ENCODE peak calls at places on chromosome 9, in ten cellular contexts. One of them, this sample, is unnamed.

GRCh38 chr9:86141843-86142242 is 42.5 kb upstream of the GOLM1 start:
- DNase-seq in GM23248: no peak
- DNase-seq in esophagus squamous epithelium: no peak
- DNase-seq in GM12878: no peak
- DNase-seq in heart left ventricle: no peak
- DNase-seq in endodermal cell: no peak
- DNase-seq in CD8-positive, alpha-beta T cell: no peak
- DNase-seq in CD4-positive, alpha-beta memory T cell: no peak
- DNase-seq in body of pancreas: no peak
- DNase-seq in SK-N-SH: no peak
- DNase-seq in this sample: no peak

GRCh38 chr9:100448266-100448665 is 21.3 kb downstream of the MSANTD3 start:
- DNase-seq in GM12878: no peak
- DNase-seq in heart left ventricle: no peak
- DNase-seq in CD8-positive, alpha-beta T cell: no peak
- DNase-seq in endodermal cell: no peak
- DNase-seq in CD4-positive, alpha-beta memory T cell: no peak
- DNase-seq in SK-N-SH: no peak
- DNase-seq in body of pancreas: no peak
- DNase-seq in esophagus squamous epithelium: no peak
- DNase-seq in GM23248: no peak
- DNase-seq in this sample: no peak

GRCh38 chr9:16363916-16364315 is 506.6 kb downstream of the BNC2 start:
- DNase-seq in endodermal cell: no peak
- DNase-seq in esophagus squamous epithelium: no peak
- DNase-seq in CD8-positive, alpha-beta T cell: no peak
- DNase-seq in heart left ventricle: no peak
- DNase-seq in GM12878: no peak
- DNase-seq in SK-N-SH: no peak
- DNase-seq in body of pancreas: no peak
- DNase-seq in GM23248: no peak
- DNase-seq in CD4-positive, alpha-beta memory T cell: no peak
- DNase-seq in this sample: no peak

GRCh38 chr9:107260437-107261081 is 22.5 kb upstream of the RAD23B start:
- DNase-seq in endodermal cell: no peak
- DNase-seq in esophagus squamous epithelium: no peak
- DNase-seq in CD8-positive, alpha-beta T cell: no peak
- DNase-seq in GM12878: peak; percentile 88
- DNase-seq in heart left ventricle: no peak
- DNase-seq in SK-N-SH: no peak
- DNase-seq in CD4-positive, alpha-beta memory T cell: no peak
- DNase-seq in body of pancreas: no peak
- DNase-seq in GM23248: no peak
- DNase-seq in this sample: no peak

GRCh38 chr9:121360975-121361374 is 9.1 kb downstream of the STOM start:
- DNase-seq in GM23248: peak; percentile 94
- DNase-seq in endodermal cell: no peak
- DNase-seq in SK-N-SH: no peak
- DNase-seq in esophagus squamous epithelium: no peak
- DNase-seq in CD4-positive, alpha-beta memory T cell: no peak
- DNase-seq in GM12878: no peak
- DNase-seq in CD8-positive, alpha-beta T cell: no peak
- DNase-seq in heart left ventricle: no peak
- DNase-seq in body of pancreas: no peak
- DNase-seq in this sample: no peak

GRCh38 chr9:120942186-120943001 is 15.8 kb upstream of the TRAF1 start:
- DNase-seq in endodermal cell: peak; percentile 69
- DNase-seq in GM12878: no peak
- DNase-seq in SK-N-SH: no peak
- DNase-seq in heart left ventricle: no peak
- DNase-seq in GM23248: peak; percentile 4
- DNase-seq in CD8-positive, alpha-beta T cell: no peak
- DNase-seq in esophagus squamous epithelium: no peak
- DNase-seq in body of pancreas: no peak
- DNase-seq in CD4-positive, alpha-beta memory T cell: no peak
- DNase-seq in this sample: no peak

GRCh38 chr9:14159440-14160222 is 154.3 kb downstream of the NFIB start:
- DNase-seq in endodermal cell: no peak
- DNase-seq in CD8-positive, alpha-beta T cell: no peak
- DNase-seq in SK-N-SH: no peak
- DNase-seq in GM12878: no peak
- DNase-seq in body of pancreas: no peak
- DNase-seq in heart left ventricle: no peak
- DNase-seq in GM23248: no peak
- DNase-seq in esophagus squamous epithelium: no peak
- DNase-seq in CD4-positive, alpha-beta memory T cell: no peak
- DNase-seq in this sample: no peak

GRCh38 chr9:82410306-82410705 is 421.7 kb downstream of the SPATA31D1 start:
- DNase-seq in body of pancreas: no peak
- DNase-seq in heart left ventricle: no peak
- DNase-seq in CD4-positive, alpha-beta memory T cell: no peak
- DNase-seq in SK-N-SH: no peak
- DNase-seq in GM23248: peak; percentile 49
- DNase-seq in CD8-positive, alpha-beta T cell: no peak
- DNase-seq in GM12878: peak; percentile 19
- DNase-seq in endodermal cell: no peak
- DNase-seq in esophagus squamous epithelium: no peak
- DNase-seq in this sample: no peak

GRCh38 chr9:20356392-20357206 is 265.7 kb downstream of the MLLT3 start:
- DNase-seq in CD4-positive, alpha-beta memory T cell: peak; percentile 42
- DNase-seq in body of pancreas: peak; percentile 71
- DNase-seq in endodermal cell: peak; percentile 88
- DNase-seq in CD8-positive, alpha-beta T cell: peak; percentile 18
- DNase-seq in SK-N-SH: peak; percentile 68
- DNase-seq in esophagus squamous epithelium: no peak
- DNase-seq in GM23248: peak; percentile 89
- DNase-seq in heart left ventricle: peak; percentile 62
- DNase-seq in GM12878: peak; percentile 36
- DNase-seq in this sample: peak; percentile 40

GRCh38 chr9:25677301-25678146 is 720 bp downstream of the TUSC1 start:
- DNase-seq in CD4-positive, alpha-beta memory T cell: no peak
- DNase-seq in body of pancreas: peak; percentile 90
- DNase-seq in SK-N-SH: peak; percentile 87
- DNase-seq in heart left ventricle: peak; percentile 87
- DNase-seq in GM23248: peak; percentile 87
- DNase-seq in CD8-positive, alpha-beta T cell: no peak
- DNase-seq in GM12878: no peak
- DNase-seq in esophagus squamous epithelium: no peak
- DNase-seq in endodermal cell: peak; percentile 84
- DNase-seq in this sample: no peak

DNA sequence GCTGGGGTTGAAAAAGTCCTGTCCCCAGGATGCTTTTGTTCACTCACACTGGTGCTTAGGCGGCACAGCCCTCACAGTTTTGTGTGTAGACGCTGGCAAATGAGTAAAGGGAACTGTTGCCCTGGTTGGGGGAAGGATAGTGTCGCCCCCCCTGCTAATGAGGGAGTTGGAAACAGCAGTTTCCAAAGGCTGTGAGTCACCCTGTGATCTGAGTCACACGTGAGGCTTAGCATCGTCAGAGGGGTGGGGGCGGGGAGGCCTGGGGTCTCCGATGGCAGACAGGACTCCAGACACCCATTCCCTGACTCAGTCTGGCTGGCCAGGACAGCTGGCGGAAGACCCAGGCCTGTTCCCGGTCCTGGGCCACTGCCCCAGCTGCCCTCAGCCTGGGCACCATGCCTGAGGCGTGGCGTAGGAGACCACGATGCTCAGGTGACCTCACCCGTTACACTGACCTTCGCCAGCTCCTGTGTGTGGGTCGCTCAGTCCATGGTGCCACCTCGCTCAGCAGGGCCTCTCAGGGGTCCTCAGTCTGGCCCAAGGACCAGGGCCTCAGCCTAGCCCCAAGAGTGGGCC is 2.9 kb downstream of the DNAJB5 start:
- DNase-seq in esophagus squamous epithelium: no peak
- DNase-seq in heart left ventricle: peak; percentile 73
- DNase-seq in SK-N-SH: no peak
- DNase-seq in endodermal cell: peak; percentile 72
- DNase-seq in GM23248: peak; percentile 94
- DNase-seq in GM12878: no peak
- DNase-seq in CD8-positive, alpha-beta T cell: no peak
- DNase-seq in body of pancreas: peak; percentile 48
- DNase-seq in CD4-positive, alpha-beta memory T cell: no peak
- DNase-seq in this sample: peak; percentile 11
- H3K27ac ChIP-seq in esophagus squamous epithelium: peak overlapping the region; percentile 89
- H3K27ac ChIP-seq in heart left ventricle: peak overlapping the region; percentile 97
- H3K27ac ChIP-seq in SK-N-SH: peak overlapping the region; percentile 88
- H3K27ac ChIP-seq in endodermal cell: no peak overlapping the region
- H3K27ac ChIP-seq in GM23248: peak overlapping the region; percentile 96
- H3K27ac ChIP-seq in GM12878: peak overlapping the region; percentile 53
- H3K27ac ChIP-seq in CD8-positive, alpha-beta T cell: no peak overlapping the region
- H3K27ac ChIP-seq in body of pancreas: peak overlapping the region; percentile 8
- H3K27ac ChIP-seq in CD4-positive, alpha-beta memory T cell: no peak overlapping the region
- H3K27ac ChIP-seq in this sample: no peak overlapping the region

DNA sequence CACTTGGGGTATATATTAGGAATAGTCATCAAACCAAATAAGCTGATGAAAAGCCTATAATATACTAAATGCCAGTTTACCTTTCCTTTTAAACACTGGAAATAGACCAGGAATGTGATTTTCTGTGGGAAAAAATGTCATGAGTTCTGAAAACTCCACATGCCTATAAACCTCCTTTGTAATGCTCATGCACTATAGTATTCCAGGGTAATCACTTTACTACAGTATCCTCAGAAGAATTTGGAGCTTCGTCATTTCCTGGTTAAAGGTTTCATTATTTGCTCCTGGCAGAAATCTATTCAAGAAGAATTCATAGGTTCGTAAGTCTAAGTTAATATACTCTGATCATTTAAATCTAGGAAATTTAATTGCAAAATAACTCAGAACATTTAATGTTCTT is 1076.7 kb upstream of the DMAC1 start:
- DNase-seq in CD8-positive, alpha-beta T cell: no peak
- DNase-seq in endodermal cell: no peak
- DNase-seq in heart left ventricle: no peak
- DNase-seq in body of pancreas: no peak
- DNase-seq in GM12878: no peak
- DNase-seq in CD4-positive, alpha-beta memory T cell: no peak
- DNase-seq in GM23248: no peak
- DNase-seq in esophagus squamous epithelium: no peak
- DNase-seq in SK-N-SH: no peak
- DNase-seq in this sample: no peak
- H3K27ac ChIP-seq in CD8-positive, alpha-beta T cell: no peak overlapping the region
- H3K27ac ChIP-seq in endodermal cell: no peak overlapping the region
- H3K27ac ChIP-seq in heart left ventricle: no peak overlapping the region
- H3K27ac ChIP-seq in body of pancreas: no peak overlapping the region
- H3K27ac ChIP-seq in GM12878: no peak overlapping the region
- H3K27ac ChIP-seq in CD4-positive, alpha-beta memory T cell: no peak overlapping the region
- H3K27ac ChIP-seq in GM23248: no peak overlapping the region
- H3K27ac ChIP-seq in esophagus squamous epithelium: no peak overlapping the region
- H3K27ac ChIP-seq in SK-N-SH: no peak overlapping the region
- H3K27ac ChIP-seq in this sample: no peak overlapping the region

GRCh38 chr9:125409217-125409636 is 147.6 kb downstream of the GAPVD1 start:
- DNase-seq in esophagus squamous epithelium: no peak
- DNase-seq in CD4-positive, alpha-beta memory T cell: no peak
- DNase-seq in body of pancreas: no peak
- DNase-seq in SK-N-SH: no peak
- DNase-seq in GM12878: no peak
- DNase-seq in GM23248: peak; percentile 9
- DNase-seq in CD8-positive, alpha-beta T cell: no peak
- DNase-seq in endodermal cell: peak; percentile 64
- DNase-seq in heart left ventricle: no peak
- DNase-seq in this sample: no peak
- H3K27ac ChIP-seq in esophagus squamous epithelium: no peak overlapping the region
- H3K27ac ChIP-seq in CD4-positive, alpha-beta memory T cell: no peak overlapping the region
- H3K27ac ChIP-seq in body of pancreas: no peak overlapping the region
- H3K27ac ChIP-seq in SK-N-SH: no peak overlapping the region
- H3K27ac ChIP-seq in GM12878: no peak overlapping the region
- H3K27ac ChIP-seq in GM23248: no peak overlapping the region
- H3K27ac ChIP-seq in CD8-positive, alpha-beta T cell: no peak overlapping the region
- H3K27ac ChIP-seq in endodermal cell: no peak overlapping the region
- H3K27ac ChIP-seq in heart left ventricle: no peak overlapping the region
- H3K27ac ChIP-seq in this sample: no peak overlapping the region

DNA sequence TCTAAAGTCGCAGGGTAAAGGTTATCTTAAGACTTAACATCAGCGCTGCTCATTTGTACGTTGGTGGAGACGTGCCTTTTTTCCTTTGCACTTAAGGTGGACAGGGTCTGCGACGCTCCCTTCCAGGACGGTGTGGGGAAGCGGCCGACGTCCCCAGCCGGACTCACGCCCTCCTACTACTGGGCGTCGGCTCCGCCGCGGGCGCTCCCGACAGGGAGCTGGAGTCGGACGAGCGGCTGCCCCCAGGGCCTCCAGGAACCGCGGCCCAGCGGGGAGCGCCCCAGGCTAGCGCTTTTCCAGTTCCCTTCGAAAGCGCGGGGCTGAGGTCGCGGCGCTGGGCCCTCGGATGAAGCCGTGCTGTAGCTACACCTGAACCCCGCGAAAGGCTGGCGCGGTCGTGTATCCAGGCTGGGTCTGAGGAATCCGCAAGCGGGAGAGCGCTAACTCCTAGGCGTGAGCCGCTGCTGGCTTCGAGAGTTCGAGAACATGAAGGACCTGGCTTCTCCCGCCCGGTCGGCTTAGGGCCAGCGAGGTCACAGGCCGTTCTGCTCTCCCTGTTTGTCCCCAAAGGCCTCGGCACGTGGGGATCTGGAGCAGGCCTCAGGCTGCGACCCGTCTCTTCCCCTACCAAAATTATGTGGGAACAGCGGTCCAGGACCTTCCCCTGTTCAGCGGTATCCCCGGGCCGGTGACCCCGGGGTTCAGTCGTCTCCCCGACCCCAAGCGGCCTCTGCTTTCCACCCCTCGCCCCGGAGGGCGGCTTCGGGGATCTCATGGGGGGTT is 3.8 kb upstream of the DMRT3 start:
- DNase-seq in esophagus squamous epithelium: no peak
- DNase-seq in heart left ventricle: no peak
- DNase-seq in body of pancreas: no peak
- DNase-seq in CD8-positive, alpha-beta T cell: no peak
- DNase-seq in endodermal cell: peak; percentile 73
- DNase-seq in CD4-positive, alpha-beta memory T cell: no peak
- DNase-seq in GM12878: no peak
- DNase-seq in SK-N-SH: peak; percentile 27
- DNase-seq in GM23248: no peak
- DNase-seq in this sample: no peak
- H3K27ac ChIP-seq in esophagus squamous epithelium: no peak overlapping the region
- H3K27ac ChIP-seq in heart left ventricle: no peak overlapping the region
- H3K27ac ChIP-seq in body of pancreas: no peak overlapping the region
- H3K27ac ChIP-seq in CD8-positive, alpha-beta T cell: no peak overlapping the region
- H3K27ac ChIP-seq in endodermal cell: no peak overlapping the region
- H3K27ac ChIP-seq in CD4-positive, alpha-beta memory T cell: no peak overlapping the region
- H3K27ac ChIP-seq in GM12878: no peak overlapping the region
- H3K27ac ChIP-seq in SK-N-SH: no peak overlapping the region
- H3K27ac ChIP-seq in GM23248: no peak overlapping the region
- H3K27ac ChIP-seq in this sample: no peak overlapping the region

DNA sequence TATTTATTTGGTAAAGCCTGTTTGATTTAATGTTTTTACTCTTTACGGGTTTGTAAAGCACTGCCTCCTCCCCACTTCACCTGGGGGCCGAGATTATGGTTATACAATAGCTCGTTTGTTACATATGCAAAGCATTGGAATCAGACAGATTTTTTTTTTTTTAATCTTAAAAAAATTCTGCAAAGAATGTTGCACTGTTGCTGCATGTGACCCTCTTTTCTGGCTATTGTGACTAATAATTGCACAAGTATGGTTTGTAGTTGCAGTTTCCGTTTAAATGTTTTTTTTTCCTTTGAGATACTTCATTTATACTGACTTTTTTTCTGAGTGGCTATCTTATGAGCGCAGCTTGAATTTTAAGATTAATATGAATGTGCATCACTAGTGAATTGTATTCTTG is 165.3 kb downstream of the KDM4C start:
- DNase-seq in CD4-positive, alpha-beta memory T cell: no peak
- DNase-seq in body of pancreas: no peak
- DNase-seq in heart left ventricle: no peak
- DNase-seq in CD8-positive, alpha-beta T cell: no peak
- DNase-seq in GM23248: no peak
- DNase-seq in esophagus squamous epithelium: no peak
- DNase-seq in GM12878: no peak
- DNase-seq in SK-N-SH: no peak
- DNase-seq in endodermal cell: no peak
- DNase-seq in this sample: no peak
- H3K27ac ChIP-seq in CD4-positive, alpha-beta memory T cell: no peak overlapping the region
- H3K27ac ChIP-seq in body of pancreas: no peak overlapping the region
- H3K27ac ChIP-seq in heart left ventricle: no peak overlapping the region
- H3K27ac ChIP-seq in CD8-positive, alpha-beta T cell: no peak overlapping the region
- H3K27ac ChIP-seq in GM23248: no peak overlapping the region
- H3K27ac ChIP-seq in esophagus squamous epithelium: no peak overlapping the region
- H3K27ac ChIP-seq in GM12878: no peak overlapping the region
- H3K27ac ChIP-seq in SK-N-SH: peak overlapping the region; percentile 67
- H3K27ac ChIP-seq in endodermal cell: no peak overlapping the region
- H3K27ac ChIP-seq in this sample: no peak overlapping the region

This sample was measured in CD4-positive, alpha-beta T cell.